ENCODE peak calls at places on chromosomes 6 and 20, in ten cellular contexts. C is activated gamma-delta T cell treated with Interleukin-2 at 50 U/mL for 16 hours; L is AG08395; G is substantia nigra; W is HS-5; X is naive thymus-derived CD8-positive, alpha-beta T cell; T is non-pigmented ciliary epithelial cell; O is HTR-8/SVneo; K is Calu3; N is H9. U is an unnamed sample.

GRCh38 chr6:5671162-5671561 is 335.6 kb downstream of the NRN1 start:
- DNase-seq in C (no peak), L (peak; percentile 55), G (peak; percentile 16), W (no peak), X (no peak), T (no peak), O (peak; percentile 19), K (no peak), N (no peak), U (no peak)

GRCh38 chr6:164563866-164564265 is 745.5 kb downstream of the C6orf118 start:
- DNase-seq in C (no peak), L (no peak), G (peak; percentile 2), W (no peak), X (no peak), T (no peak), O (no peak), K (no peak), N (no peak), U (no peak)

GRCh38 chr6:161257778-161258457 is 15.9 kb downstream of the AGPAT4 start:
- DNase-seq in C (no peak), L (peak; percentile 78), G (no peak), W (peak; percentile 88), X (no peak), T (peak; percentile 85), O (no peak), K (no peak), N (no peak), U (peak; percentile 84)

GRCh38 chr6:85460951-85461805 is 11.3 kb downstream of the NT5E start:
- DNase-seq in C (peak; percentile 53), L (no peak), G (no peak), W (no peak), X (peak; percentile 65), T (no peak), O (no peak), K (peak; percentile 9), N (no peak), U (no peak)

GRCh38 chr6:139250296-139251274 is 41.2 kb downstream of the TXLNB start:
- DNase-seq in C (peak; percentile 48), L (peak; percentile 53), G (peak; percentile 6), W (no peak), X (peak; percentile 41), T (no peak), O (peak; percentile 47), K (peak; percentile 49), N (peak; percentile 84), U (peak; percentile 62)

GRCh38 chr6:110619275-110619908 is 143.0 kb upstream of the SLC22A16 start:
- DNase-seq in C (no peak), L (no peak), G (no peak), W (no peak), X (no peak), T (no peak), O (no peak), K (no peak), N (no peak), U (no peak)

GRCh38 chr6:142329486-142330113 is 27.8 kb downstream of the ADGRG6 start:
- DNase-seq in C (no peak), L (no peak), G (no peak), W (no peak), X (no peak), T (no peak), O (no peak), K (no peak), N (no peak), U (no peak)

GRCh38 chr6:22880686-22881433 is 311.5 kb downstream of the HDGFL1 start:
- DNase-seq in C (no peak), L (peak; percentile 76), G (no peak), W (peak; percentile 94), X (no peak), T (peak; percentile 98), O (peak; percentile 69), K (peak; percentile 51), N (no peak), U (peak; percentile 37)

GRCh38 chr6:28410767-28411166 is 11.2 kb upstream of the ZSCAN12 start:
- DNase-seq in C (no peak), L (no peak), G (no peak), W (no peak), X (no peak), T (no peak), O (no peak), K (no peak), N (no peak), U (no peak)

GRCh38 chr20:10721112-10721896 is 47.5 kb upstream of the JAG1 start:
- DNase-seq in C (no peak), L (no peak), G (no peak), W (no peak), X (no peak), T (no peak), O (no peak), K (no peak), N (no peak), U (peak; percentile 16)

GRCh38 chr20:35828434-35828833 is 56.6 kb downstream of the PHF20 start:
- DNase-seq in C (no peak), L (no peak), G (no peak), W (no peak), X (no peak), T (no peak), O (no peak), K (no peak), N (no peak), U (peak; percentile 24)

GRCh38 chr20:45336530-45337366 is 11.5 kb downstream of the SDC4 start:
- DNase-seq in C (no peak), L (peak; percentile 88), G (peak; percentile 55), W (peak; percentile 91), X (no peak), T (no peak), O (peak; percentile 77), K (no peak), N (no peak), U (peak; percentile 99)

GRCh38 chr6:28207244-28208179 is 17.6 kb upstream of the ZSCAN9 start:
- DNase-seq in C (no peak), L (peak; percentile 50), G (no peak), W (no peak), X (no peak), T (no peak), O (peak; percentile 45), K (no peak), N (peak; percentile 75), U (peak; percentile 37)

GRCh38 chr6:71965404-71965803 is 79.1 kb downstream of the RIMS1 start:
- DNase-seq in C (no peak), L (no peak), G (no peak), W (no peak), X (no peak), T (no peak), O (no peak), K (peak; percentile 4), N (no peak), U (peak; percentile 23)

GRCh38 chr6:37988131-37988530 is 168.6 kb downstream of the ZFAND3 start:
- DNase-seq in C (no peak), L (no peak), G (no peak), W (no peak), X (no peak), T (no peak), O (no peak), K (no peak), N (no peak), U (no peak)

GRCh38 chr20:49477200-49477599 is 5.3 kb downstream of the KCNB1 start:
- DNase-seq in C (no peak), L (no peak), G (no peak), W (no peak), X (no peak), T (no peak), O (no peak), K (no peak), N (no peak), U (no peak)

GRCh38 chr6:163738725-163739124 is 324.2 kb downstream of the QKI start:
- DNase-seq in C (no peak), L (no peak), G (no peak), W (no peak), X (no peak), T (no peak), O (no peak), K (no peak), N (no peak), U (no peak)

GRCh38 chr6:26157838-26158580 is 70.8 kb downstream of the HFE start:
- DNase-seq in C (peak; percentile 82), L (peak; percentile 97), G (peak; percentile 88), W (peak; percentile 97), X (peak; percentile 95), T (peak; percentile 92), O (peak; percentile 92), K (peak; percentile 88), N (peak; percentile 87), U (peak; percentile 82)

GRCh38 chr6:32692019-32692418 is 25.6 kb upstream of the HLA-DQB1 start:
- DNase-seq in C (peak; percentile 56), L (no peak), G (no peak), W (no peak), X (peak; percentile 63), T (no peak), O (no peak), K (peak; percentile 81), N (peak; percentile 52), U (peak; percentile 3)

GRCh38 chr6:37516076-37516919 is 16.6 kb upstream of the CCDC167 start:
- DNase-seq in C (peak; percentile 90), L (no peak), G (peak; percentile 75), W (no peak), X (peak; percentile 92), T (no peak), O (no peak), K (peak; percentile 51), N (peak; percentile 60), U (no peak)

GRCh38 chr6:12233693-12234551 is 56.2 kb upstream of the EDN1 start:
- DNase-seq in C (peak; percentile 7), L (peak; percentile 72), G (peak; percentile 43), W (peak; percentile 89), X (peak; percentile 58), T (peak; percentile 79), O (peak; percentile 54), K (peak; percentile 29), N (peak; percentile 39), U (peak; percentile 38)

GRCh38 chr6:514396-514973 is 122.9 kb downstream of the IRF4 start:
- DNase-seq in C (no peak), L (no peak), G (no peak), W (no peak), X (no peak), T (no peak), O (no peak), K (no peak), N (peak; percentile 77), U (no peak)

GRCh38 chr20:40960521-40960956 is 68.1 kb upstream of the TOP1 start:
- DNase-seq in C (no peak), L (peak; percentile 37), G (no peak), W (no peak), X (no peak), T (no peak), O (no peak), K (no peak), N (peak; percentile 16), U (peak; percentile 82)

GRCh38 chr20:49400410-49400809 is 82.1 kb downstream of the KCNB1 start:
- DNase-seq in C (no peak), L (no peak), G (no peak), W (no peak), X (no peak), T (no peak), O (no peak), K (no peak), N (no peak), U (peak; percentile 60)

GRCh38 chr20:58893355-58894151 is 41.0 kb downstream of the GNAS start:
- DNase-seq in C (no peak), L (no peak), G (no peak), W (no peak), X (no peak), T (no peak), O (no peak), K (no peak), N (no peak), U (no peak)

GRCh38 chr6:136249336-136249735 is 775 bp downstream of the MTFR2 start:
- DNase-seq in C (no peak), L (no peak), G (no peak), W (no peak), X (no peak), T (no peak), O (peak; percentile 11), K (no peak), N (no peak), U (no peak)

GRCh38 chr6:21722488-21722887 is 128.9 kb downstream of the SOX4 start:
- DNase-seq in C (no peak), L (no peak), G (no peak), W (no peak), X (no peak), T (no peak), O (no peak), K (no peak), N (peak; percentile 63), U (no peak)

GRCh38 chr20:63656451-63656850 is 1.7 kb upstream of the RTEL1 start:
- DNase-seq in C (no peak), L (no peak), G (no peak), W (no peak), X (no peak), T (no peak), O (no peak), K (no peak), N (no peak), U (peak; percentile 34)